ENCODE peak calls at places on chromosomes 12 and 14, in six cellular contexts. Z is stimulated activated CD4-positive, alpha-beta T cell treated with anti-CD3 and anti-CD28 coated beads, Interleukin-15, amount 100 ng/mL, for 1 hour; I is A549; K is lung; S is amniotic stem cell; R is GOT3. J is an unnamed sample.

GRCh38 chr12:48486261-48486660 is 4.0 kb downstream of the C12orf54 start:
- DNase-seq in Z (no peak), I (no peak), K (no peak), S (no peak), R (no peak), J (no peak)

GRCh38 chr12:108129017-108129812 is at the start of gene WSCD2:
- DNase-seq in Z (no peak), I (peak; percentile 52), K (no peak), S (no peak), R (no peak), J (no peak)

GRCh38 chr12:118060301-118061010 is 523 bp downstream of the WSB2 start:
- DNase-seq in Z (no peak), I (no peak), K (peak; percentile 43), S (no peak), R (no peak), J (no peak)

GRCh38 chr12:112868459-112869041 is 38.2 kb upstream of the OAS1 start:
- DNase-seq in Z (no peak), I (no peak), K (no peak), S (no peak), R (no peak), J (no peak)

GRCh38 chr14:90897022-90897421 is 80.8 kb upstream of the TTC7B start:
- DNase-seq in Z (no peak), I (no peak), K (no peak), S (no peak), R (no peak), J (no peak)

GRCh38 chr14:52429451-52429850 is 115.3 kb downstream of the PTGER2 start:
- DNase-seq in Z (no peak), I (no peak), K (no peak), S (no peak), R (no peak), J (no peak)

GRCh38 chr12:62799126-62799736 is 135.7 kb downstream of the PPM1H start:
- DNase-seq in Z (no peak), I (peak; percentile 83), K (peak; percentile 62), S (peak; percentile 56), R (peak; percentile 87), J (no peak)

GRCh38 chr14:95102678-95103039 is 54.7 kb downstream of the DICER1 start:
- DNase-seq in Z (no peak), I (no peak), K (no peak), S (no peak), R (no peak), J (no peak)

GRCh38 chr12:111598637-111599458 is at the start of gene ATXN2:
- DNase-seq in Z (no peak), I (no peak), K (peak; percentile 67), S (no peak), R (no peak), J (no peak)

GRCh38 chr12:42686514-42687172 is 97.1 kb upstream of the PRICKLE1 start:
- DNase-seq in Z (no peak), I (no peak), K (no peak), S (no peak), R (no peak), J (no peak)

GRCh38 chr14:39431416-39432178 is 636 bp downstream of the FBXO33 start:
- DNase-seq in Z (peak; percentile 20), I (peak; percentile 37), K (peak; percentile 46), S (peak; percentile 15), R (no peak), J (no peak)

GRCh38 chr12:132909030-132909368 is 21.6 kb upstream of the CHFR start:
- DNase-seq in Z (no peak), I (no peak), K (no peak), S (no peak), R (no peak), J (no peak)

GRCh38 chr12:66240106-66240820 is 51.2 kb downstream of the IRAK3 start:
- DNase-seq in Z (no peak), I (no peak), K (no peak), S (no peak), R (no peak), J (no peak)

GRCh38 chr12:93302331-93303229 is 75.1 kb upstream of the NUDT4 start:
- DNase-seq in Z (no peak), I (no peak), K (no peak), S (peak; percentile 63), R (no peak), J (no peak)

GRCh38 chr12:122942609-122943008 is 23.7 kb downstream of the ABCB9 start:
- DNase-seq in Z (no peak), I (peak; percentile 46), K (no peak), S (no peak), R (no peak), J (no peak)

GRCh38 chr14:62691613-62692489 is 353.4 kb downstream of the KCNH5 start:
- DNase-seq in Z (no peak), I (peak; percentile 96), K (peak; percentile 46), S (peak; percentile 91), R (no peak), J (peak; percentile 3)

GRCh38 chr12:49626169-49626835 is 2.9 kb downstream of the PRPF40B start:
- DNase-seq in Z (no peak), I (no peak), K (no peak), S (no peak), R (no peak), J (no peak)

GRCh38 chr12:79681008-79681590 is 9.7 kb downstream of the PAWR start:
- DNase-seq in Z (no peak), I (peak; percentile 41), K (no peak), S (no peak), R (no peak), J (no peak)

GRCh38 chr14:56124296-56124695 is 6.1 kb downstream of the PELI2 start:
- DNase-seq in Z (no peak), I (no peak), K (no peak), S (no peak), R (no peak), J (no peak)

GRCh38 chr12:118055144-118055557 is 5.8 kb downstream of the WSB2 start:
- DNase-seq in Z (peak; percentile 28), I (peak; percentile 82), K (peak; percentile 54), S (no peak), R (no peak), J (no peak)

GRCh38 chr14:72715215-72715909 is 178.5 kb downstream of the DPF3 start:
- DNase-seq in Z (no peak), I (no peak), K (no peak), S (no peak), R (no peak), J (no peak)

GRCh38 chr12:62522984-62523383 is 56.4 kb downstream of the MON2 start:
- DNase-seq in Z (no peak), I (peak; percentile 48), K (no peak), S (peak; percentile 14), R (no peak), J (no peak)

GRCh38 chr14:61281186-61281676 is at the start of gene TMEM30B:
- DNase-seq in Z (peak; percentile 11), I (no peak), K (peak; percentile 88), S (no peak), R (no peak), J (no peak)

GRCh38 chr14:59146941-59147470 is 41.5 kb upstream of the DAAM1 start:
- DNase-seq in Z (no peak), I (no peak), K (no peak), S (no peak), R (no peak), J (no peak)

GRCh38 chr12:126747530-126748149 is 1519.3 kb upstream of the TMEM132C start:
- DNase-seq in Z (no peak), I (peak; percentile 40), K (peak; percentile 53), S (no peak), R (no peak), J (no peak)

GRCh38 chr14:65954915-65955314 is 531.3 kb upstream of the CCDC196 start:
- DNase-seq in Z (no peak), I (no peak), K (no peak), S (no peak), R (no peak), J (no peak)

J was measured in BJ.